ENCODE peak calls at places on chromosomes 5 and 9, in eight cellular contexts. N is A549, Y is HCT116, R is lower lobe of right lung, Q is heart right ventricle, U is endothelial cell of umbilical vein, I is esophagus squamous epithelium, G is upper lobe of left lung. H is an unnamed sample.
A peak's percentile ranks its signal among the peaks of the same experiment; 100 is the strongest.

GRCh38 chr5:102722930-102723329 is 32.2 kb upstream of the PAM start:
- DNase-seq in N (no peak), Y (no peak), R (no peak), Q (no peak), U (no peak), I (no peak), G (no peak), H (no peak)

GRCh38 chr9:131838581-131839280 is 98.9 kb upstream of the RAPGEF1 start:
- DNase-seq in N (no peak), Y (no peak), R (no peak), Q (no peak), U (no peak), I (no peak), G (no peak), H (no peak)

GRCh38 chr5:1278656-1279442 is 16.0 kb downstream of the TERT start:
- DNase-seq in N (no peak), Y (no peak), R (peak; percentile 25), Q (no peak), U (no peak), I (no peak), G (peak; percentile 75), H (no peak)

GRCh38 chr5:132102101-132102701 is 28.6 kb downstream of the CSF2 start:
- DNase-seq in N (no peak), Y (no peak), R (no peak), Q (no peak), U (no peak), I (no peak), G (peak; percentile 35), H (no peak)

GRCh38 chr5:81117566-81117965 is 115.6 kb upstream of the CKMT2 start:
- DNase-seq in N (no peak), Y (no peak), R (no peak), Q (no peak), U (no peak), I (no peak), G (no peak), H (no peak)

GRCh38 chr9:112338561-112338960 is 5.1 kb upstream of the PTBP3 start:
- DNase-seq in N (peak; percentile 66), Y (peak; percentile 66), R (no peak), Q (no peak), U (no peak), I (no peak), G (no peak), H (no peak)

GRCh38 chr9:136246849-136247550 is 1.4 kb upstream of the QSOX2 start:
- DNase-seq in N (no peak), Y (no peak), R (no peak), Q (peak; percentile 10), U (no peak), I (no peak), G (peak; percentile 66), H (no peak)

GRCh38 chr5:60161340-60161934 is 267.9 kb upstream of the PDE4D start:
- DNase-seq in N (peak; percentile 13), Y (peak; percentile 8), R (no peak), Q (no peak), U (peak; percentile 28), I (no peak), G (no peak), H (no peak)

GRCh38 chr5:119397518-119398380 is 41.9 kb downstream of the TNFAIP8 start:
- DNase-seq in N (no peak), Y (no peak), R (no peak), Q (no peak), U (peak; percentile 57), I (no peak), G (no peak), H (no peak)

GRCh38 chr5:50301756-50302155 is 139.3 kb downstream of the EMB start:
- DNase-seq in N (no peak), Y (no peak), R (no peak), Q (no peak), U (no peak), I (no peak), G (no peak), H (no peak)

GRCh38 chr9:126125577-126125976 is 201.1 kb upstream of the MVB12B start:
- DNase-seq in N (no peak), Y (no peak), R (no peak), Q (no peak), U (no peak), I (no peak), G (no peak), H (no peak)

GRCh38 chr9:38008168-38009034 is 60.6 kb downstream of the SHB start:
- DNase-seq in N (peak; percentile 91), Y (peak; percentile 82), R (peak; percentile 94), Q (no peak), U (peak; percentile 80), I (no peak), G (no peak), H (peak; percentile 60)

GRCh38 chr9:38009990-38010389 is 59.0 kb downstream of the SHB start:
- DNase-seq in N (no peak), Y (no peak), R (no peak), Q (no peak), U (no peak), I (no peak), G (no peak), H (no peak)

GRCh38 chr9:38006981-38007380 is 62.0 kb downstream of the SHB start:
- DNase-seq in N (no peak), Y (no peak), R (no peak), Q (no peak), U (no peak), I (no peak), G (no peak), H (no peak)

GRCh38 chr9:38010918-38011704 is 57.9 kb downstream of the SHB start:
- DNase-seq in N (no peak), Y (no peak), R (no peak), Q (no peak), U (no peak), I (no peak), G (no peak), H (no peak)

DNA sequence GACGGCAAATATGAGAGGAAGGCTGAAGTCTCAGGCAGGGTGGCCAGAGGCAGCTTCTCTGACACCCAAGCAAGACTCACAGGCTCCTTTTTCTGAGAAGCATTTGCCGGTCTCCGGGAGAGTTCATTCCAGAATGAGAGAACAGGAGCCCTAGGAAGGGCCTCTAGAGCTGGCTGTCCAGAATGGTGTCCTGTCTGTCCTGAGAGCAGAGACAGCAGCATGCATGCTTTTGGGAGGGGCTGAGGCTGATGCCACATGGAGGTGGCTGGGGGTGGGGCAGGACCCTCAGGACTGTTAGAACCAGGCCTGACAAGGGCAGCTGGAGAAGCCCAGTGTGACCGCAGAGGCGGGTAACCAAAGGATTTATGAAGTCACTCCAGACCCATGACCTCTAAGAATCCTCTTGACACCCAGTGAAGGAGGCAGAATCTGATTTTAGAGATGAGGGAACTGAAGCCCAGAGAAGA is 60.0 kb downstream of the SHB start:
- DNase-seq in N (no peak), Y (no peak), R (no peak), Q (no peak), U (no peak), I (no peak), G (no peak), H (no peak)
- H3K27ac ChIP-seq in N (peak overlapping the region; percentile 88), Y (peak overlapping the region; percentile 78), R (peak overlapping the region; percentile 51), Q (no peak overlapping the region), U (peak overlapping the region; percentile 79), I (peak overlapping the region; percentile 85), G (peak overlapping the region; percentile 76), H (peak overlapping the region; percentile 28)

DNA sequence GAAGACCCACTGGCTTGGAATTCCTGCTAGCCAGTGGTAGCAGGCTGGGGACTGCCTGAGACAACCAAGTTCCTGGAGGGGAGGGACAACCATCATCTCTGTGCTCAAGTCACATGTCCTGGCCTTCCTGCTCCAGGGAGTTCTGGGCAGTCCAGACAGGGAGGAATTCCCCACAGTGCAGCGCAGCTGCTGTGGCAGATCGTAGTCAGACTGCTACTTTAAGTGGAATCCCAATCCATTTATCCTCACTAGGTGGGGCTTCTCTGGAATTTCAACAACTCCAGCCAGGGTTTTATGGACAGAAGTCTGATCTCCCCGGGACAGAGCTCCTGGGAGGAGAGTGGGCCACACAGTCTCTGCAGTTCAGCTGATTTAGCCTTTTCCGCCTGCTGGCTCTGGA is 20.9 kb upstream of the OR5C1 start:
- DNase-seq in N (no peak), Y (no peak), R (no peak), Q (no peak), U (no peak), I (no peak), G (no peak), H (no peak)
- H3K27ac ChIP-seq in N (no peak overlapping the region), Y (no peak overlapping the region), R (no peak overlapping the region), Q (no peak overlapping the region), U (no peak overlapping the region), I (no peak overlapping the region), G (no peak overlapping the region), H (no peak overlapping the region)

DNA sequence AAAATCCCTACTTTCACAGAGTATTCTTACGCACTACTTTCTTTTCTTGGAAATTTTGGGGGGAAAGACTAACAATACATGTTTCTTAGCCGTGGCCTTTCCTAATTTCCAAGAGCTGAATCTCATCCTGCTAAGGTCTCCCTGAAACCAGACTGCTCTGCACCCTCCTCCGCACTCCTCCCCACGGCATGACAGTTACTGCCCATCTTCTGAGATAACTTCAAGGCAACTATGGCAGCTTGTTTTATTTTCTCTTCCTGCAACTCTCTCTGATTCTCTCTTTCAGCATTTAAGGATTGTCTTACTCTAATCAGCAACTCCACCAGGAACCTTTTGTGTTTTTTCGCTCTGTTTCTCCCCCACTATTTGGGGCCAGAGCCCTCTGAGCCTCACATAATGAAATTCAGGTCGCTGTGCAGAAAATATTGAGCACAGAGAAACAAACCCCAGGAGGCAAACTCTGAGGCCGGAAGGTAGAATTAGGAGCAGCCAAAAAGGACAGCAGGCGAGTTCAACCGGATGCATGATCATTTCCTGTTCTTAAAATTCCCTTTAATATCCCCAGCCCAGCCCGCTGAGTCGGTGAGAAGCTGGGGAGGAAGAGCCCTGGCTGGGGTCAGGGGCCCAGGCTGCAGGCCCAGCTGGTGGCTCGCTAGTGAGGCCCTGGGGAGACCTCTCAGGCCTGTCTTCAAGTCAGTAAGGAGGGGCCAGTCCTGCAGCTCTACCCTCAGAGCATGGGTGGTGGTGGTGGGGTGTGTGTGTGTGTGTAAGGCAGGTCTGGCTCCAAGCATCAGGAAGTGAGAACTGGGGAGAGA is 213.6 kb upstream of the S1PR3 start:
- DNase-seq in N (no peak), Y (no peak), R (no peak), Q (peak; percentile 68), U (peak; percentile 91), I (no peak), G (peak; percentile 58), H (no peak)
- H3K27ac ChIP-seq in N (peak overlapping the region; percentile 96), Y (no peak overlapping the region), R (peak overlapping the region; percentile 53), Q (peak overlapping the region; percentile 26), U (peak overlapping the region; percentile 88), I (peak overlapping the region; percentile 35), G (no peak overlapping the region), H (no peak overlapping the region)

GRCh38 chr9:129755151-129755550 is 2.3 kb upstream of the PTGES start:
- DNase-seq in N (no peak), Y (no peak), R (no peak), Q (no peak), U (no peak), I (no peak), G (no peak), H (no peak)

GRCh38 chr9:129749575-129749974 is 3.3 kb downstream of the PTGES start:
- DNase-seq in N (no peak), Y (no peak), R (no peak), Q (no peak), U (no peak), I (no peak), G (no peak), H (no peak)

GRCh38 chr9:129750010-129750409 is 2.8 kb downstream of the PTGES start:
- DNase-seq in N (no peak), Y (no peak), R (no peak), Q (no peak), U (no peak), I (no peak), G (no peak), H (no peak)

GRCh38 chr9:129752915-129753724 is at the start of gene PTGES:
- DNase-seq in N (peak; percentile 91), Y (peak; percentile 40), R (peak; percentile 75), Q (peak; percentile 77), U (peak; percentile 47), I (no peak), G (peak; percentile 94), H (no peak)

GRCh38 chr9:129751841-129752801 is 721 bp downstream of the PTGES start:
- DNase-seq in N (no peak), Y (no peak), R (peak; percentile 63), Q (no peak), U (no peak), I (no peak), G (no peak), H (peak; percentile 21)
- H3K27ac ChIP-seq in N (peak overlapping the region; percentile 78), Y (peak overlapping the region; percentile 55), R (no peak overlapping the region), Q (no peak overlapping the region), U (no peak overlapping the region), I (peak overlapping the region; percentile 88), G (peak overlapping the region; percentile 30), H (no peak overlapping the region)